ENCODE peak calls at places on chromosomes 1 and 21, in four cellular contexts. T is M059J, U is HEK293T, N is mesendoderm. C is an unnamed sample.

GRCh38 chr1:34695580-34695979 is 59.3 kb upstream of the GJB5 start:
- DNase-seq in T (peak), U (no peak), N (no peak), C (no peak)

GRCh38 chr1:72435025-72435424 is 152.7 kb upstream of the NEGR1 start:
- DNase-seq in T (peak), U (no peak), N (no peak), C (peak)

GRCh38 chr21:17818158-17819113 is 720 bp downstream of the C21orf91 start:
- DNase-seq in T (peak), U (peak), N (peak), C (peak)

GRCh38 chr1:202113690-202114300 is 8.9 kb upstream of the GPR37L1 start:
- DNase-seq in T (no peak), U (no peak), N (no peak), C (no peak)

GRCh38 chr1:74728736-74729135 is 4.1 kb downstream of the CRYZ start:
- DNase-seq in T (no peak), U (no peak), N (no peak), C (no peak)

GRCh38 chr1:11550664-11551283 is 71.8 kb downstream of the DISP3 start:
- DNase-seq in T (peak), U (peak), N (peak), C (peak)

GRCh38 chr1:24199291-24199900 is 12.3 kb upstream of the IFNLR1 start:
- DNase-seq in T (peak), U (peak), N (peak), C (peak)

GRCh38 chr1:212485895-212486590 is 53.3 kb downstream of the NENF start:
- DNase-seq in T (peak), U (no peak), N (peak), C (peak)

GRCh38 chr1:159172599-159173291 is 1.3 kb downstream of the CADM3 start:
- DNase-seq in T (no peak), U (no peak), N (peak), C (no peak)

GRCh38 chr1:204363335-204364114 is 3.8 kb upstream of the PLEKHA6 start:
- DNase-seq in T (peak), U (peak), N (peak), C (peak)

GRCh38 chr1:62832276-62832675 is 48.3 kb downstream of the ATG4C start:
- DNase-seq in T (no peak), U (no peak), N (peak), C (no peak)

GRCh38 chr21:36150192-36150711 is 6.4 kb upstream of the DOP1B start:
- DNase-seq in T (peak), U (no peak), N (no peak), C (no peak)

GRCh38 chr1:29145739-29146437 is 22.2 kb upstream of the TMEM200B start:
- DNase-seq in T (peak), U (no peak), N (no peak), C (peak)

GRCh38 chr1:204711103-204711946 is 25.8 kb upstream of the LRRN2 start:
- DNase-seq in T (no peak), U (no peak), N (peak), C (no peak)

GRCh38 chr1:11913291-11913690 is 12.9 kb downstream of the KIAA2013 start:
- DNase-seq in T (no peak), U (no peak), N (peak), C (no peak)

GRCh38 chr21:29005696-29006095 is 13.0 kb upstream of the LTN1 start:
- DNase-seq in T (peak), U (no peak), N (no peak), C (no peak)

GRCh38 chr1:206885341-206886060 is 11.7 kb upstream of the IL24 start:
- DNase-seq in T (no peak), U (no peak), N (no peak), C (no peak)

GRCh38 chr21:36704281-36704957 is 5.5 kb downstream of the SIM2 start:
- DNase-seq in T (no peak), U (no peak), N (no peak), C (no peak)

GRCh38 chr1:38018864-38019343 is 6.4 kb downstream of the UTP11 start:
- DNase-seq in T (peak), U (no peak), N (peak), C (no peak)

GRCh38 chr1:228515200-228515834 is 28.1 kb downstream of the RNF187 start:
- DNase-seq in T (peak), U (peak), N (peak), C (peak)

C was measured in Caki2.